ENCODE peak calls at places on chromosomes 13 and 19, in four cellular contexts. R is transverse colon; O is CD8-positive, alpha-beta memory T cell; N is CD4-positive, alpha-beta memory T cell. U is an unnamed sample. For H3K4me1 and H3K27me3, the result is how much of the 10 kb centered on the place peaks cover.

GRCh38 chr19:17333611-17334413 is 843 bp downstream of the ANO8 start:
- DNase-seq in N (peak), R (peak), O (peak), U (peak)

GRCh38 chr19:9494096-9494495 is 4.3 kb downstream of the ZNF560 start:
- DNase-seq in N (no peak), O (no peak), R (no peak), U (no peak)

GRCh38 chr13:45718063-45718462 is 15.9 kb downstream of the CBY2 start:
- DNase-seq in R (no peak), N (peak), O (no peak), U (no peak)

GRCh38 chr13:33230178-33230881 is 55.2 kb downstream of the STARD13 start:
- DNase-seq in N (no peak), O (no peak), R (no peak), U (no peak)

GRCh38 chr19:18469245-18470107 is 31.5 kb upstream of the ISYNA1 start:
- DNase-seq in R (peak), N (peak), O (peak), U (peak)

GRCh38 chr13:58906329-58907007 is 1257.3 kb downstream of the DIAPH3 start:
- DNase-seq in O (no peak), R (no peak), N (no peak), U (no peak)

GRCh38 chr19:38557205-38557799 is 60.5 kb downstream of the MAP4K1 start:
- DNase-seq in N (peak), O (no peak), R (peak), U (no peak)

GRCh38 chr19:40908981-40909380 is 26.9 kb upstream of the CYP2A7 start:
- DNase-seq in N (peak), R (no peak), O (peak), U (no peak)

GRCh38 chr19:38527466-38528136 is 90.2 kb downstream of the MAP4K1 start:
- DNase-seq in O (no peak), R (no peak), N (no peak), U (peak)

GRCh38 chr19:55117636-55118391 is at the start of gene PPP1R12C:
- DNase-seq in O (peak), R (peak), N (peak), U (peak)

GRCh38 chr13:98214008-98214643 is 37.1 kb upstream of the RNF113B start:
- DNase-seq in O (no peak), R (no peak), N (no peak), U (no peak)

GRCh38 chr13:91200486-91200885 is 147.0 kb upstream of the MIR17HG start:
- DNase-seq in R (no peak), N (no peak), O (no peak), U (no peak)

GRCh38 chr19:16085115-16085514 is 8.8 kb downstream of the TPM4 start:
- DNase-seq in N (no peak), O (no peak), R (no peak), U (no peak)

GRCh38 chr19:677601-678380 is 1.6 kb downstream of the FSTL3 start:
- DNase-seq in O (no peak), N (no peak), R (no peak), U (no peak)

GRCh38 chr13:114063545-114064515 is 68.6 kb downstream of the RASA3 start:
- DNase-seq in O (no peak), R (peak), N (no peak), U (no peak)

GRCh38 chr19:43606569-43607229 is 5.2 kb upstream of the SRRM5 start:
- DNase-seq in R (no peak), O (no peak), N (no peak), U (no peak)

GRCh38 chr19:7292950-7293794 is 1.0 kb downstream of the INSR start:
- DNase-seq in O (no peak), N (no peak), R (peak), U (no peak)

GRCh38 chr13:103142091-103142594 is 75.9 kb upstream of the SLC10A2 start:
- DNase-seq in R (no peak), O (no peak), N (no peak), U (no peak)

GRCh38 chr19:1510807-1511206 is 2.0 kb downstream of the ADAMTSL5 start:
- DNase-seq in N (no peak), R (no peak), O (no peak), U (no peak)

GRCh38 chr13:30581582-30581981 is 36.1 kb upstream of the USPL1 start:
- DNase-seq in O (no peak), R (no peak), N (peak), U (no peak)

GRCh38 chr13:43305416-43305815 is 282.0 kb downstream of the DNAJC15 start:
- DNase-seq in O (no peak), R (no peak), N (no peak), U (no peak)

GRCh38 chr19:10763828-10764339 is 46.0 kb downstream of the DNM2 start:
- DNase-seq in O (no peak), R (no peak), N (no peak), U (no peak)

GRCh38 chr19:10760268-10760944 is 42.5 kb downstream of the DNM2 start:
- DNase-seq in R (peak), O (no peak), N (no peak), U (no peak)

GRCh38 chr19:10762656-10763055 is 44.8 kb downstream of the DNM2 start:
- DNase-seq in R (peak), O (no peak), N (peak), U (peak)

GRCh38 chr19:10763399-10763798 is 45.5 kb downstream of the DNM2 start:
- DNase-seq in N (no peak), R (no peak), O (no peak), U (no peak)

DNA sequence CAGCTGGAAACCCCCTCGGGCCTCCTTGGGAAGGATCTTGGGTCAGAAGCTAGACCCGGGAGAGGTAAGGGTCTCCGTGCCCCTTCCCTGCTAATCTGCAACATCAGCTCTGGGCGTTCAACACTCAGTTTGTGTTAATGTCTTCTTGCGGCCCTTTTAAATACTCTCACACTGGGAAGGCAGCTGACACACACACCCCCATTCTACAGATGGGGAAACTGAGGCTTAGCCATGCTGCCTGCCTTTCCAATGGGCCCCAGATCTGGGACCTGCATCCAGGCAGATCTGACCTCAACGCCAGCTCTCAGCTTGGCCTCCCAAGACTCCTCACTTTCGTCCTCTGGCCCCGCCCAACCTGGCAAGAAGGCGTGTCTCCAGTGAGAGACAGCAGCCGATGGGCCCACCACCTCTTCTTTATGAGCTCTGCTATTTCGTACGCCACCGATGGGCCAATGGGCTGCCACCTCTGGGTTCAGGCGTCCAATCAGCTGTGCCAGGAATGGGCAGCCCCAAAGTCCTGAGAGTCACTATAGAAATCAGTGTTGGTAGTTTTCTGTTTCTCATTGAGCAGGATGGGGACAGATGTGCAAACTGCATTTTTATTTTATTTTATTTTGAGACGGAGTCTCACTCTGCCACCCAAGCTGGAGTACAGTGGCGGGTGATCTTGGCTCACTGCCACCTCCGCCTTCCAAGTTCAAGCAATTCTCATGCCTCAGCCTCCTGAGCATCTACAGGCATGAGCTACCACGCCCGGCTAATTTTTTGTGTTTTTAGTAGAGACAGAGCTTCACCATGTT is 43.8 kb downstream of the DNM2 start:
- DNase-seq in O (no peak), N (no peak), R (peak), U (no peak)
- H3K4me1 ChIP-seq in O (half or more), N (half or more), R (half or more), U (under half)

GRCh38 chr19:4977299-4978174 is 8.6 kb downstream of the KDM4B start:
- DNase-seq in N (no peak), O (no peak), R (peak), U (no peak)
- H3K27ac ChIP-seq in N (no peak), O (no peak), R (peak), U (no peak)

DNA sequence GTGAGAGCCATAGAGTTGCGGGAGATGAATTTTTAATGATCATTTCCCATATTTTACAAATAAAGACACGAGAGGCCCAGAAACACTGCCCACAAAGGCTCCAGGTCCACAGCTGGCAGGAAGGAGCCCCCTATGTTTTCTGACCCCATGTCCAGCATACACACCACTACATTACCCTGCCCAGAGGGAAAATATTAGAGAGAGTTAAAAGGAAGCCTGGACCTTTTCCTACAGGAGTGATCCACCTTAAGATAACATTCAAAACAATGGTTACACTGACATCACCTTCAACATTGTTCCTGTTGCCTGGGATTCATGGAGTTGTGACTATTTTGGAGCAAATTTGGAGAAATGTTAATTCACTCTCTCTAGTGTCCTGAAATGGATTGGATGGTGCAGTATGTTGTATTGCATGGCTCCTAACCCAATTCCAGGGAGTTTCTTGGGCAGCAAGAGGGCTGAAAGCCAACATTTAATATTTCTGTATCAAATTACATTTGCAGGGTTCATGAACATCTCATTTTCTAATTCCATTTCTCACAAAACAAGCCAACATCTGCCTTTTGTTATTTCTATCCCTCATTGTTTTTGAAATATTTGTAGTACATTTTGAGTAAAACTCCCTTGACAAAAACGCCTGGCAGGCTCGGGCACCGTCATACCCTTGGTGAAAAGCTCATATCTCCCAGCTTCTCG is 172.5 kb downstream of the DLEU7 start:
- DNase-seq in N (no peak), O (no peak), R (no peak), U (no peak)
- H3K27me3 ChIP-seq in N (under half), O (under half), R (under half), U (under half)

GRCh38 chr13:105907319-105908019 is 628.0 kb downstream of the EFNB2 start:
- DNase-seq in O (no peak), R (no peak), N (no peak), U (no peak)
- H3K4me1 ChIP-seq in O (under half), R (under half), N (under half), U (under half)

GRCh38 chr19:45035755-45036154 is 3.1 kb upstream of the CLASRP start:
- DNase-seq in N (no peak), O (no peak), R (no peak), U (no peak)

GRCh38 chr19:45038931-45039893 is at the start of gene CLASRP:
- DNase-seq in O (peak), R (peak), N (peak), U (peak)

GRCh38 chr19:45041125-45041524 is 2.3 kb downstream of the CLASRP start:
- DNase-seq in N (no peak), R (no peak), O (no peak), U (no peak)

GRCh38 chr19:45037393-45038169 is 1.3 kb upstream of the CLASRP start:
- DNase-seq in O (no peak), R (no peak), N (no peak), U (no peak)

DNA sequence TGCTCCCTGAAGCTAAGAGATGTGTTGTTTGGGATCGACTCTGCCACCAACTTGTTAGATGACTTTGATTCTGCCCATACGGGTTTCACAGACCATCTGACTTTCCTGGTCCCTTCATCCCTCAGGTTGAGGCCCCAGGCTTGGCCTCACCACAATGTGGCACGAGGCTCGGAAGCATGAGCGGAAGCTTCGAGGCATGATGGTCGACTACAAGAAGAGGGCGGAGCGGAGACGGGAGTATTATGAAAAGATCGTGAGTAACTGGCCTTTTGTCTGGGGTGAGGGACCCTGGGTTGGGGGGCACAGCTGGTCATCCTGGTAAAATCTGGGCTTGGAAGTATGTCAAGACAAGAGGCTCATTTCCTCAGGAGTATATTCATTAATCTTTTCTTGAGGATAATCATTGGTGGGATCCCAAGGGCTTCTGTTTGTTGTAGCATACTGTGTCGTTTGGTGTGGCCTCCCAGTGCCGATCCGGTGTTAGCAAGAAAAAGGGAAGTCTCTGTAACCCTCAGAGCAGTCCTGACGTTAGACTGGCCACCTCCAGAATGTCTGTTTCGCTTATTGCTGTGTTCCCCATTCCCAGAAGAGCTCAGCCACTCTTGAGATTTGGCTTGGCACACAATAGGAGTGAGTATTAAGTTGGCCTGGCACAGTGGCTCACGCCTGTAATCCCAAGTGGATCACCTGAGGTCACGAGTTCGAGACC is 1.4 kb downstream of the CLASRP start:
- DNase-seq in R (no peak), N (no peak), O (no peak), U (no peak)
- H3K27ac ChIP-seq in R (peak), N (peak), O (no peak), U (peak)

GRCh38 chr19:4200940-4201542 is 18.6 kb downstream of the ANKRD24 start:
- DNase-seq in R (no peak), O (no peak), N (no peak), U (no peak)
- H3K27me3 ChIP-seq in R (under half), O (under half), N (under half), U (under half)

DNA sequence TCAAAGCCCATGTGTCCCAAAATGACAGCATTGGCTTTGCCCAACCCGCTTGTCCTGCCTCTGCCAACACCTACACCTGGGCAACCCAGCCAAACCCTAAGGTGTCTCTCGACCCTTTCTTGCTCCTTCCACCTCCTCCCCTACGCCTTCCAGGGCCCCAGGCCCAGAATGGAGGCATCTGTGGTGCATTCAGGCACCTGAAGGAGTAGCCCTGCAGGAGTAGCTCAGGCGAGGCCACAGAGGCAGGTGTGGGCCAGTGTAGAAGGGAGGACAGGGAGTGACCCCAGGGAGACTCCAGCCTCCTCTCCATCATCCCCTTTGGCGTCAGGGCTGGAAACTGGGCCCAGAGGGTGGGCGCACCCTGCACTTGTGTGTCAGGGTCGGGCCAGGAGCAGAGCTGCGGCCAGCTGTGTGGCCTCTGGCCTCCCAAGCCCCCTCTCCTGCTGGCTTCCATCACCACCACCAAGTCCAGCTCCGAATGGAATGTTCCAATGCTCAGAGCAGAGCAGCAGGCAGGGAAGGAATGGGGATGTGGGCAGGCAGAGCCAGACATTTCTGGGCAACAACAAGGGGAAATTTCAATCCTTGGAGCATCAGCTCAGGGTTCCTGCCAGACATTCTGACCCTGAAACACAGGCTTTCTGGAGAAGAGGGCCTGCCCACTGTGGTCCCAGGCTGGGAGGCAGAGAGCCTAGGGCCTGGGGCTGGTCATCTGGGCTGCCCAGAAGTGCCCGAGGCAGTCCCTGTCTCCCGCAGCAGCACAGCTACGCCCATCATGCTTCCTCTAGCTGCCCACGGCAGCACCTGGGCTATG is 16.4 kb downstream of the PLEKHF1 start:
- DNase-seq in O (no peak), R (no peak), N (no peak), U (no peak)
- H3K4me1 ChIP-seq in O (half or more), R (under half), N (half or more), U (under half)

GRCh38 chr19:45103625-45104319 is 10.8 kb downstream of the PPP1R37 start:
- DNase-seq in N (no peak), O (no peak), R (no peak), U (no peak)
- H3K27ac ChIP-seq in N (no peak), O (no peak), R (no peak), U (no peak)

DNA sequence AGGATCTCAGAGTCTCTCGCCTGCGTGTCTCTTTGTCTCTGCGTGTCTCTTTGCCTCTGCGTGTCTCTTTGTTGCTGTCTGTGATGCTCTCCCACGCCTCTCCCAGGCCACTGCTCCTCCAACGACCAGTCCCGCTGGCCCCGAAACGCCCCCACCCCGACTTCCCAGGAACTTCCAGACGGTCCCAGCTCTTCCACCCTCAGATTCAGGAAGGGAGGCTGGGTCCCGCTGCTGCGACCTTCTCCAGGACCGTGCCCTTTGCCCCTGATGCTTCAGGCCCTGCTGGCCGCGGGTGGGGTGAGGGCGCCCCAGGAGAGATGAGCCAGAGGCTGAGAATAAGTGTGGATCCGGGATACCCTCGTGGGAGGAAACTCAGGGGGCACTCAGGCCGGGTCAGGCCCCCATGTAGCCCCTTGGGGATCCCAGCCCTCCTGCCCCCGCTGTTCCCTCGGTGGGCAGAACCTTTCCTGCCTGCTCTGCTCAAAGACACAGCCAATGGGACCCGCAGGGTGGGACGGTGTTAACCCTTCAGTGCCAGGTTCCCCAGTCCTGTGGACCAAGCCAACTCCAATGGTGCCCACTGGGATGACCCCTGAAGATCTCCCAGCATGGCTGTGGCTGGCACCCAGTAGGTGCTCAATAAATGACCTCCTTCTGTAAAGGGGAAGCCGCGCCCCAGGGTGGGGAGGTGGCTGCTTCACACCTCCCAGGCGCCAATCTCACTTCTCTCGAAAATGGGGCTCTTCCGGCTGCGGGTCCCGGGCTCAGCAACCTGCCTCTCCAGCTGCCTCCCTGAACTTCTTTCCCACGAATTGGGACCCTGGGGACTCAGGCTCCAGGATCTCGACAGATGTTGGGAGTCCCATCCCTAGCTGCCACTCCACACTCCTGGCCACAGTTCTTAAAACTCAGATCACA is 1.5 kb upstream of the S1PR5 start:
- DNase-seq in N (no peak), O (no peak), R (no peak), U (no peak)
- H3K27me3 ChIP-seq in N (under half), O (under half), R (half or more), U (under half)